ENCODE peak calls at places on chromosomes 2 and 18, in seven cellular contexts. One of them, this sample, is unnamed.

GRCh38 chr2:196324212-196324611 is 152.8 kb upstream of the STK17B start:
- DNase-seq in CD8-positive, alpha-beta memory T cell: no peak
- DNase-seq in iPS DF 6.9: no peak
- DNase-seq in adrenal gland: no peak
- DNase-seq in GM23248: peak; percentile 83
- DNase-seq in CD4-positive, alpha-beta memory T cell: no peak
- DNase-seq in thyroid gland: no peak
- DNase-seq in this sample: no peak

GRCh38 chr2:178425255-178425827 is 25.6 kb downstream of the PRKRA start:
- DNase-seq in CD8-positive, alpha-beta memory T cell: no peak
- DNase-seq in iPS DF 6.9: no peak
- DNase-seq in adrenal gland: no peak
- DNase-seq in GM23248: no peak
- DNase-seq in CD4-positive, alpha-beta memory T cell: no peak
- DNase-seq in thyroid gland: no peak
- DNase-seq in this sample: no peak

GRCh38 chr2:149744845-149745244 is 157.3 kb upstream of the MMADHC start:
- DNase-seq in CD8-positive, alpha-beta memory T cell: no peak
- DNase-seq in iPS DF 6.9: no peak
- DNase-seq in adrenal gland: no peak
- DNase-seq in GM23248: peak; percentile 79
- DNase-seq in CD4-positive, alpha-beta memory T cell: no peak
- DNase-seq in thyroid gland: no peak
- DNase-seq in this sample: peak; percentile 9

GRCh38 chr2:157052685-157053224 is 204.8 kb upstream of the GALNT5 start:
- DNase-seq in CD8-positive, alpha-beta memory T cell: no peak
- DNase-seq in iPS DF 6.9: no peak
- DNase-seq in adrenal gland: peak; percentile 57
- DNase-seq in GM23248: peak; percentile 83
- DNase-seq in CD4-positive, alpha-beta memory T cell: no peak
- DNase-seq in thyroid gland: no peak
- DNase-seq in this sample: peak; percentile 63

GRCh38 chr2:146940016-146940685 is 904.7 kb upstream of the ACVR2A start:
- DNase-seq in CD8-positive, alpha-beta memory T cell: no peak
- DNase-seq in iPS DF 6.9: no peak
- DNase-seq in adrenal gland: no peak
- DNase-seq in GM23248: peak; percentile 42
- DNase-seq in CD4-positive, alpha-beta memory T cell: no peak
- DNase-seq in thyroid gland: no peak
- DNase-seq in this sample: no peak

GRCh38 chr2:10523406-10524189 is 75.5 kb upstream of the ODC1 start:
- DNase-seq in CD8-positive, alpha-beta memory T cell: no peak
- DNase-seq in iPS DF 6.9: no peak
- DNase-seq in adrenal gland: no peak
- DNase-seq in GM23248: no peak
- DNase-seq in CD4-positive, alpha-beta memory T cell: no peak
- DNase-seq in thyroid gland: no peak
- DNase-seq in this sample: no peak

GRCh38 chr2:221612171-221612570 is 40.1 kb upstream of the EPHA4 start:
- DNase-seq in CD8-positive, alpha-beta memory T cell: no peak
- DNase-seq in iPS DF 6.9: no peak
- DNase-seq in adrenal gland: no peak
- DNase-seq in GM23248: no peak
- DNase-seq in CD4-positive, alpha-beta memory T cell: no peak
- DNase-seq in thyroid gland: no peak
- DNase-seq in this sample: no peak

GRCh38 chr2:24842081-24843050 is 49.1 kb downstream of the CENPO start:
- DNase-seq in CD8-positive, alpha-beta memory T cell: no peak
- DNase-seq in iPS DF 6.9: no peak
- DNase-seq in adrenal gland: no peak
- DNase-seq in GM23248: no peak
- DNase-seq in CD4-positive, alpha-beta memory T cell: no peak
- DNase-seq in thyroid gland: no peak
- DNase-seq in this sample: no peak

GRCh38 chr2:64267699-64268098 is 123.5 kb upstream of the PELI1 start:
- DNase-seq in CD8-positive, alpha-beta memory T cell: no peak
- DNase-seq in iPS DF 6.9: no peak
- DNase-seq in adrenal gland: no peak
- DNase-seq in GM23248: no peak
- DNase-seq in CD4-positive, alpha-beta memory T cell: no peak
- DNase-seq in thyroid gland: no peak
- DNase-seq in this sample: peak; percentile 27

GRCh38 chr2:39736593-39736992 is 42.5 kb downstream of the THUMPD2 start:
- DNase-seq in CD8-positive, alpha-beta memory T cell: no peak
- DNase-seq in iPS DF 6.9: no peak
- DNase-seq in adrenal gland: no peak
- DNase-seq in GM23248: peak; percentile 77
- DNase-seq in CD4-positive, alpha-beta memory T cell: no peak
- DNase-seq in thyroid gland: no peak
- DNase-seq in this sample: peak; percentile 68

GRCh38 chr18:59268722-59269562 is 4.3 kb downstream of the RAX start:
- DNase-seq in CD8-positive, alpha-beta memory T cell: no peak
- DNase-seq in iPS DF 6.9: no peak
- DNase-seq in adrenal gland: no peak
- DNase-seq in GM23248: peak; percentile 52
- DNase-seq in CD4-positive, alpha-beta memory T cell: no peak
- DNase-seq in thyroid gland: peak; percentile 28
- DNase-seq in this sample: peak; percentile 55
- H3K4me3 ChIP-seq in CD8-positive, alpha-beta memory T cell: no peak overlapping the region
- H3K4me3 ChIP-seq in iPS DF 6.9: peak overlapping the region; percentile 53
- H3K4me3 ChIP-seq in adrenal gland: no peak overlapping the region
- H3K4me3 ChIP-seq in GM23248: no peak overlapping the region
- H3K4me3 ChIP-seq in CD4-positive, alpha-beta memory T cell: no peak overlapping the region
- H3K4me3 ChIP-seq in thyroid gland: no peak overlapping the region
- H3K4me3 ChIP-seq in this sample: no peak overlapping the region

GRCh38 chr2:28904802-28905499 is 10.5 kb downstream of the WDR43 start:
- DNase-seq in CD8-positive, alpha-beta memory T cell: no peak
- DNase-seq in iPS DF 6.9: no peak
- DNase-seq in adrenal gland: no peak
- DNase-seq in GM23248: no peak
- DNase-seq in CD4-positive, alpha-beta memory T cell: no peak
- DNase-seq in thyroid gland: no peak
- DNase-seq in this sample: no peak
- H3K36me3 ChIP-seq in CD8-positive, alpha-beta memory T cell: peaks cover 34% of the 10 kb centered on the region
- H3K36me3 ChIP-seq in iPS DF 6.9: peaks cover 24% of the 10 kb centered on the region
- H3K36me3 ChIP-seq in adrenal gland: peaks cover 47% of the 10 kb centered on the region
- H3K36me3 ChIP-seq in GM23248: peaks cover 44% of the 10 kb centered on the region
- H3K36me3 ChIP-seq in CD4-positive, alpha-beta memory T cell: peaks cover 46% of the 10 kb centered on the region
- H3K36me3 ChIP-seq in thyroid gland: peaks cover 40% of the 10 kb centered on the region
- H3K36me3 ChIP-seq in this sample: peaks cover 73% of the 10 kb centered on the region

GRCh38 chr2:1942836-1943360 is 198.6 kb upstream of the PXDN start:
- DNase-seq in CD8-positive, alpha-beta memory T cell: no peak
- DNase-seq in iPS DF 6.9: no peak
- DNase-seq in adrenal gland: no peak
- DNase-seq in GM23248: no peak
- DNase-seq in CD4-positive, alpha-beta memory T cell: no peak
- DNase-seq in thyroid gland: no peak
- DNase-seq in this sample: no peak

GRCh38 chr2:1945837-1946236 is 201.5 kb upstream of the PXDN start:
- DNase-seq in CD8-positive, alpha-beta memory T cell: no peak
- DNase-seq in iPS DF 6.9: no peak
- DNase-seq in adrenal gland: no peak
- DNase-seq in GM23248: no peak
- DNase-seq in CD4-positive, alpha-beta memory T cell: no peak
- DNase-seq in thyroid gland: no peak
- DNase-seq in this sample: no peak

GRCh38 chr2:1950474-1950873 is 206.2 kb upstream of the PXDN start:
- DNase-seq in CD8-positive, alpha-beta memory T cell: no peak
- DNase-seq in iPS DF 6.9: no peak
- DNase-seq in adrenal gland: no peak
- DNase-seq in GM23248: no peak
- DNase-seq in CD4-positive, alpha-beta memory T cell: no peak
- DNase-seq in thyroid gland: no peak
- DNase-seq in this sample: no peak

GRCh38 chr2:1944986-1945385 is 200.7 kb upstream of the PXDN start:
- DNase-seq in CD8-positive, alpha-beta memory T cell: no peak
- DNase-seq in iPS DF 6.9: no peak
- DNase-seq in adrenal gland: no peak
- DNase-seq in GM23248: no peak
- DNase-seq in CD4-positive, alpha-beta memory T cell: no peak
- DNase-seq in thyroid gland: no peak
- DNase-seq in this sample: no peak

GRCh38 chr2:1947316-1947715 is 203.0 kb upstream of the PXDN start:
- DNase-seq in CD8-positive, alpha-beta memory T cell: no peak
- DNase-seq in iPS DF 6.9: no peak
- DNase-seq in adrenal gland: no peak
- DNase-seq in GM23248: no peak
- DNase-seq in CD4-positive, alpha-beta memory T cell: no peak
- DNase-seq in thyroid gland: no peak
- DNase-seq in this sample: no peak
- H3K27me3 ChIP-seq in CD8-positive, alpha-beta memory T cell: no peaks in the 10 kb centered on the region
- H3K27me3 ChIP-seq in iPS DF 6.9: no peaks in the 10 kb centered on the region
- H3K27me3 ChIP-seq in adrenal gland: no peaks in the 10 kb centered on the region
- H3K27me3 ChIP-seq in GM23248: no peaks in the 10 kb centered on the region
- H3K27me3 ChIP-seq in CD4-positive, alpha-beta memory T cell: no peaks in the 10 kb centered on the region
- H3K27me3 ChIP-seq in thyroid gland: no peaks in the 10 kb centered on the region
- H3K27me3 ChIP-seq in this sample: no peaks in the 10 kb centered on the region

DNA sequence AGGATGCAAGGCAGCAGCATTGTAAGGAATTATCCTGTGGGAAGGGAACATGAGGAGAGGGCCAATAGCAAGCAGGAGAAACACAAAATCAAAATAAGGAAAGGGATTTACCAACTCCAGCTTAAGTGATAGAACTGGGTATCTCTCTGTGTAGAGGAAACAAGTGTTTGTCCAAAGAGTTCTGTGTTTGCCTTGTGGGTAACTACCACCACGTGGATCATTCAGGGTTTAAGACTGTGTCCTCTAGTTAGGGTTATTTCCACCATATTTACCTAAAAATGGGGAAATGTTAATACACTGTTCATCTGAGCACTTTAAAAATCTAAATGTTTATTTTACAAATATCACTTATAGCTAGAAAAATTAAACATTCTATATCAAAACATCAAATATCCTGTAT is 283.3 kb downstream of the EIPR1 start:
- DNase-seq in CD8-positive, alpha-beta memory T cell: no peak
- DNase-seq in iPS DF 6.9: no peak
- DNase-seq in adrenal gland: no peak
- DNase-seq in GM23248: no peak
- DNase-seq in CD4-positive, alpha-beta memory T cell: no peak
- DNase-seq in thyroid gland: no peak
- DNase-seq in this sample: no peak
- H3K4me3 ChIP-seq in CD8-positive, alpha-beta memory T cell: no peak overlapping the region
- H3K4me3 ChIP-seq in iPS DF 6.9: no peak overlapping the region
- H3K4me3 ChIP-seq in adrenal gland: no peak overlapping the region
- H3K4me3 ChIP-seq in GM23248: no peak overlapping the region
- H3K4me3 ChIP-seq in CD4-positive, alpha-beta memory T cell: no peak overlapping the region
- H3K4me3 ChIP-seq in thyroid gland: no peak overlapping the region
- H3K4me3 ChIP-seq in this sample: no peak overlapping the region

GRCh38 chr2:98533547-98533946 is 74.8 kb downstream of the COA5 start:
- DNase-seq in CD8-positive, alpha-beta memory T cell: no peak
- DNase-seq in iPS DF 6.9: no peak
- DNase-seq in adrenal gland: no peak
- DNase-seq in GM23248: no peak
- DNase-seq in CD4-positive, alpha-beta memory T cell: no peak
- DNase-seq in thyroid gland: no peak
- DNase-seq in this sample: no peak

GRCh38 chr2:98530114-98530513 is 78.2 kb downstream of the COA5 start:
- DNase-seq in CD8-positive, alpha-beta memory T cell: no peak
- DNase-seq in iPS DF 6.9: no peak
- DNase-seq in adrenal gland: no peak
- DNase-seq in GM23248: no peak
- DNase-seq in CD4-positive, alpha-beta memory T cell: no peak
- DNase-seq in thyroid gland: no peak
- DNase-seq in this sample: no peak

GRCh38 chr2:98528349-98528748 is 80.0 kb downstream of the COA5 start:
- DNase-seq in CD8-positive, alpha-beta memory T cell: no peak
- DNase-seq in iPS DF 6.9: no peak
- DNase-seq in adrenal gland: no peak
- DNase-seq in GM23248: no peak
- DNase-seq in CD4-positive, alpha-beta memory T cell: no peak
- DNase-seq in thyroid gland: no peak
- DNase-seq in this sample: no peak

GRCh38 chr2:98534761-98535160 is 73.6 kb downstream of the COA5 start:
- DNase-seq in CD8-positive, alpha-beta memory T cell: no peak
- DNase-seq in iPS DF 6.9: no peak
- DNase-seq in adrenal gland: no peak
- DNase-seq in GM23248: no peak
- DNase-seq in CD4-positive, alpha-beta memory T cell: no peak
- DNase-seq in thyroid gland: no peak
- DNase-seq in this sample: no peak

DNA sequence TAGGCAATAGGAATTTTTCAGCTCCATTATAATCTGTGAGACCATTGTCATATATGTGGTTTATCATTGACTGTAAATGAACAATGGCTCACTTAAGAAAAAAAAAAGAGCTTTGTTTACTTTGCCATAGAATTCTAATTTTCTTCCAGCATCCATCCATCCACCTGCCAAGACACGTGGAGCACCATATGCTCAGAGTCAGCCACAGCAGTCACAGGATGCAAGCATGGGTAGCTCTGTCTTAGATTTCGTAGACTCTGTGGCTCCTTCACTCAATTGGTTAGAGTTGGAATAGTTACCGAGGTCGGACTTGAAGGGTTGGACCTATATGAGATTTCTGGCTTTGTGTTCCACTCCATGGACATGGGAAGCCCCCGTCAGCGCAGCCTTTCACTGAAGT is 75.6 kb downstream of the COA5 start:
- DNase-seq in CD8-positive, alpha-beta memory T cell: no peak
- DNase-seq in iPS DF 6.9: no peak
- DNase-seq in adrenal gland: peak; percentile 39
- DNase-seq in GM23248: no peak
- DNase-seq in CD4-positive, alpha-beta memory T cell: no peak
- DNase-seq in thyroid gland: no peak
- DNase-seq in this sample: no peak
- H3K36me3 ChIP-seq in CD8-positive, alpha-beta memory T cell: peaks cover 26% of the 10 kb centered on the region
- H3K36me3 ChIP-seq in iPS DF 6.9: peaks cover 4% of the 10 kb centered on the region
- H3K36me3 ChIP-seq in adrenal gland: peaks cover 8% of the 10 kb centered on the region
- H3K36me3 ChIP-seq in GM23248: peaks cover 6% of the 10 kb centered on the region
- H3K36me3 ChIP-seq in CD4-positive, alpha-beta memory T cell: peaks cover 33% of the 10 kb centered on the region
- H3K36me3 ChIP-seq in thyroid gland: no peaks in the 10 kb centered on the region
- H3K36me3 ChIP-seq in this sample: no peaks in the 10 kb centered on the region